ENCODE peak calls at places on chromosome 10, in ten cellular contexts. S is tibial nerve, A is ovary, G is HepG2, X is prostate gland, Y is A549, H is spleen, K is GM12892, C is lower leg skin, E is sigmoid colon. J is an unnamed sample.

GRCh38 chr10:120891367-120891766 is 40.2 kb downstream of the WDR11 start:
- DNase-seq in S (no peak), G (no peak), E (no peak), H (no peak), A (no peak), K (no peak), C (no peak), X (no peak), Y (no peak), J (no peak)

GRCh38 chr10:3372284-3372683 is 199.7 kb upstream of the PITRM1 start:
- DNase-seq in H (no peak), C (no peak), K (no peak), A (no peak), G (no peak), Y (no peak), E (no peak), S (peak), X (no peak), J (no peak)

GRCh38 chr10:77290528-77291155 is 347.0 kb downstream of the KCNMA1 start:
- DNase-seq in C (no peak), K (no peak), A (no peak), Y (peak), X (no peak), G (no peak), H (no peak), E (peak), S (no peak), J (no peak)

GRCh38 chr10:44389556-44389955 is 4.7 kb upstream of the CXCL12 start:
- DNase-seq in A (no peak), Y (no peak), S (no peak), H (no peak), E (no peak), C (peak), G (no peak), X (no peak), K (no peak), J (no peak)

GRCh38 chr10:1712314-1712713 is 25.0 kb downstream of the ADARB2 start:
- DNase-seq in A (no peak), H (no peak), X (no peak), G (no peak), Y (no peak), S (no peak), K (no peak), E (no peak), C (no peak), J (no peak)

GRCh38 chr10:31320598-31321211 is 1.7 kb downstream of the ZEB1 start:
- DNase-seq in K (peak), X (no peak), H (peak), G (peak), Y (peak), E (peak), A (peak), S (peak), C (peak), J (peak)

GRCh38 chr10:103772096-103772845 is 83.1 kb downstream of the SH3PXD2A start:
- DNase-seq in A (peak), S (peak), G (no peak), Y (peak), C (peak), H (peak), K (peak), X (peak), E (peak), J (peak)

GRCh38 chr10:49512121-49512809 is 26.7 kb downstream of the ERCC6 start:
- DNase-seq in G (peak), H (no peak), E (no peak), X (peak), A (no peak), K (no peak), C (no peak), S (no peak), Y (peak), J (peak)

GRCh38 chr10:117541909-117542705 is 439 bp upstream of the EMX2 start:
- DNase-seq in G (no peak), H (no peak), Y (peak), E (no peak), S (no peak), C (peak), K (no peak), A (peak), X (no peak), J (no peak)

GRCh38 chr10:47060993-47061500 is 149.8 kb downstream of the PTPN20 start:
- DNase-seq in Y (no peak), X (no peak), K (no peak), C (no peak), G (no peak), S (no peak), E (peak), H (no peak), A (no peak), J (no peak)

GRCh38 chr10:96500519-96500918 is 13.2 kb downstream of the TLL2 start:
- DNase-seq in C (no peak), S (no peak), E (no peak), X (no peak), H (no peak), K (no peak), A (no peak), G (no peak), Y (no peak), J (no peak)

GRCh38 chr10:82267465-82267864 is 392.5 kb downstream of the NRG3 start:
- DNase-seq in G (no peak), X (no peak), A (no peak), Y (no peak), S (no peak), E (no peak), C (no peak), K (no peak), H (no peak), J (no peak)

GRCh38 chr10:30467939-30468338 is 34.0 kb downstream of the MAP3K8 start:
- DNase-seq in X (no peak), S (no peak), E (no peak), Y (no peak), C (no peak), A (no peak), G (no peak), H (no peak), K (no peak), J (no peak)

GRCh38 chr10:110643670-110644597 is at the start of gene RBM20:
- DNase-seq in E (peak), S (no peak), H (peak), C (no peak), K (peak), Y (peak), G (no peak), A (no peak), X (no peak), J (no peak)

GRCh38 chr10:126252884-126253612 is 135.2 kb downstream of the ADAM12 start:
- DNase-seq in K (no peak), X (no peak), E (no peak), A (peak), Y (peak), S (peak), C (no peak), G (no peak), H (no peak), J (no peak)

GRCh38 chr10:77603529-77603927 is 34.1 kb downstream of the KCNMA1 start:
- DNase-seq in C (no peak), Y (peak), H (no peak), K (no peak), E (peak), S (no peak), X (no peak), G (no peak), A (no peak), J (no peak)

GRCh38 chr10:548212-548897 is 141.1 kb downstream of the DIP2C start:
- DNase-seq in S (no peak), C (peak), A (no peak), K (no peak), Y (no peak), H (no peak), X (no peak), E (peak), G (no peak), J (no peak)

GRCh38 chr10:110067960-110068770 is 60.4 kb downstream of the ADD3 start:
- DNase-seq in X (no peak), Y (no peak), S (peak), G (peak), A (no peak), E (no peak), C (no peak), H (no peak), K (peak), J (peak)

GRCh38 chr10:105239311-105240215 is 598.5 kb downstream of the SORCS3 start:
- DNase-seq in X (peak), A (no peak), S (no peak), H (no peak), C (no peak), G (no peak), K (no peak), Y (no peak), E (no peak), J (no peak)

GRCh38 chr10:17226891-17227303 is 1.1 kb upstream of the VIM start:
- DNase-seq in C (no peak), G (no peak), H (peak), X (no peak), K (no peak), S (no peak), Y (no peak), E (peak), A (no peak), J (no peak)

GRCh38 chr10:90960355-90960814 is 39.5 kb upstream of the ANKRD1 start:
- DNase-seq in H (no peak), K (no peak), S (no peak), X (no peak), C (no peak), Y (peak), A (no peak), E (no peak), G (no peak), J (no peak)

GRCh38 chr10:51706225-51706624 is 6.8 kb upstream of the CSTF2T start:
- DNase-seq in C (peak), A (peak), H (no peak), Y (no peak), S (peak), K (no peak), E (peak), X (no peak), G (no peak), J (no peak)

GRCh38 chr10:61974611-61975010 is 73.1 kb downstream of the ARID5B start:
- DNase-seq in K (no peak), X (no peak), Y (no peak), A (peak), C (peak), G (no peak), H (no peak), S (peak), E (peak), J (peak)

GRCh38 chr10:98430427-98430826 is 15.4 kb upstream of the PYROXD2 start:
- DNase-seq in X (no peak), S (no peak), C (no peak), E (no peak), K (no peak), A (no peak), G (no peak), Y (no peak), H (no peak), J (no peak)

GRCh38 chr10:129927351-129928120 is 36.5 kb downstream of the EBF3 start:
- DNase-seq in Y (no peak), K (no peak), E (peak), H (peak), G (no peak), S (no peak), A (no peak), C (no peak), X (no peak), J (no peak)

GRCh38 chr10:42850931-42851330 is 68.3 kb downstream of the BMS1 start:
- DNase-seq in K (no peak), S (no peak), Y (no peak), G (no peak), X (no peak), C (no peak), A (no peak), H (no peak), E (no peak), J (no peak)

GRCh38 chr10:103177123-103177522 is 15.9 kb downstream of the NT5C2 start:
- DNase-seq in S (no peak), Y (no peak), E (no peak), K (no peak), H (no peak), G (no peak), A (no peak), X (no peak), C (no peak), J (no peak)

GRCh38 chr10:4545077-4545476 is 280.9 kb upstream of the AKR1E2 start:
- DNase-seq in A (no peak), G (no peak), C (no peak), K (no peak), E (no peak), H (no peak), Y (no peak), S (no peak), X (no peak), J (no peak)

GRCh38 chr10:3774018-3774813 is 10.8 kb downstream of the KLF6 start:
- DNase-seq in A (no peak), K (no peak), S (no peak), G (no peak), Y (no peak), H (no peak), C (no peak), X (no peak), E (no peak), J (peak)

GRCh38 chr10:624605-625334 is 64.7 kb downstream of the DIP2C start:
- DNase-seq in X (peak), S (peak), G (peak), K (no peak), A (peak), C (peak), H (peak), Y (no peak), E (peak), J (peak)

GRCh38 chr10:71467569-71468362 is 71.0 kb downstream of the CDH23 start:
- DNase-seq in K (no peak), H (no peak), X (no peak), G (no peak), C (no peak), Y (no peak), A (no peak), E (no peak), S (no peak), J (no peak)

GRCh38 chr10:54125098-54125747 is 675.8 kb downstream of the PCDH15 start:
- DNase-seq in Y (no peak), G (no peak), K (no peak), S (no peak), C (no peak), X (no peak), E (no peak), A (no peak), H (no peak), J (no peak)

GRCh38 chr10:125514206-125515162 is 168.5 kb downstream of the TEX36 start:
- DNase-seq in H (no peak), C (peak), Y (no peak), G (no peak), S (no peak), X (no peak), K (no peak), E (no peak), A (no peak), J (no peak)

GRCh38 chr10:43214956-43215561 is 51.8 kb downstream of the RASGEF1A start:
- DNase-seq in G (no peak), X (no peak), S (no peak), A (no peak), C (no peak), Y (no peak), K (no peak), H (peak), E (no peak), J (no peak)

GRCh38 chr10:101066890-101067355 is 5.1 kb downstream of the KAZALD1 start:
- DNase-seq in S (no peak), K (no peak), X (no peak), H (no peak), Y (no peak), A (peak), E (no peak), G (no peak), C (no peak), J (no peak)

GRCh38 chr10:48606530-48607355 is 1.9 kb upstream of the ARHGAP22 start:
- DNase-seq in Y (peak), K (no peak), S (peak), A (no peak), X (no peak), H (no peak), C (peak), E (peak), G (no peak), J (no peak)

GRCh38 chr10:96988421-96988820 is 156.3 kb downstream of the LCOR start:
- DNase-seq in A (no peak), Y (no peak), E (no peak), C (no peak), H (no peak), X (no peak), S (no peak), K (no peak), G (no peak), J (no peak)

GRCh38 chr10:42781893-42782445 is 626 bp upstream of the BMS1 start:
- DNase-seq in S (no peak), K (no peak), H (peak), Y (peak), C (no peak), X (no peak), G (no peak), A (no peak), E (no peak), J (peak)

GRCh38 chr10:125209591-125210373 is 49.4 kb upstream of the CTBP2 start:
- DNase-seq in S (no peak), H (peak), K (no peak), C (no peak), E (no peak), X (no peak), G (no peak), A (peak), Y (no peak), J (no peak)

GRCh38 chr10:103204353-103205255 is 11.5 kb upstream of the NT5C2 start:
- DNase-seq in E (no peak), X (no peak), S (no peak), A (no peak), K (no peak), G (peak), C (no peak), Y (peak), H (no peak), J (no peak)

GRCh38 chr10:119655566-119656001 is 4.4 kb downstream of the BAG3 start:
- DNase-seq in G (no peak), Y (peak), K (no peak), X (peak), H (no peak), S (peak), C (no peak), A (no peak), E (peak), J (peak)
- TF ChIP-seq POLR2A in G (no peak), Y (no peak), K (no peak), X (peak), H (no peak), S (no peak), C (no peak), A (no peak), E (no peak), J (peak)

GRCh38 chr10:102112210-102112817 is 7.9 kb downstream of the LDB1 start:
- DNase-seq in K (no peak), H (no peak), G (no peak), S (no peak), A (no peak), X (no peak), C (no peak), Y (no peak), E (no peak), J (peak)
- TF ChIP-seq POLR2A in K (no peak), H (no peak), G (no peak), S (no peak), A (no peak), X (no peak), C (no peak), Y (no peak), E (no peak), J (peak)

GRCh38 chr10:99661370-99661749 is 2.1 kb downstream of the ENTPD7 start:
- DNase-seq in A (no peak), C (no peak), G (no peak), X (no peak), Y (peak), E (no peak), H (no peak), K (no peak), S (no peak), J (peak)

GRCh38 chr10:99659868-99660366 is 608 bp downstream of the ENTPD7 start:
- DNase-seq in Y (no peak), E (no peak), K (no peak), G (no peak), X (no peak), C (no peak), H (peak), S (no peak), A (no peak), J (peak)

GRCh38 chr10:99658622-99659030 is 683 bp upstream of the ENTPD7 start:
- DNase-seq in X (peak), H (peak), K (no peak), S (no peak), G (peak), C (peak), A (peak), Y (peak), E (no peak), J (peak)

GRCh38 chr10:99660662-99661369 is 1.5 kb downstream of the ENTPD7 start:
- DNase-seq in G (no peak), A (no peak), X (no peak), C (no peak), E (no peak), S (no peak), K (no peak), H (no peak), Y (no peak), J (peak)

DNA sequence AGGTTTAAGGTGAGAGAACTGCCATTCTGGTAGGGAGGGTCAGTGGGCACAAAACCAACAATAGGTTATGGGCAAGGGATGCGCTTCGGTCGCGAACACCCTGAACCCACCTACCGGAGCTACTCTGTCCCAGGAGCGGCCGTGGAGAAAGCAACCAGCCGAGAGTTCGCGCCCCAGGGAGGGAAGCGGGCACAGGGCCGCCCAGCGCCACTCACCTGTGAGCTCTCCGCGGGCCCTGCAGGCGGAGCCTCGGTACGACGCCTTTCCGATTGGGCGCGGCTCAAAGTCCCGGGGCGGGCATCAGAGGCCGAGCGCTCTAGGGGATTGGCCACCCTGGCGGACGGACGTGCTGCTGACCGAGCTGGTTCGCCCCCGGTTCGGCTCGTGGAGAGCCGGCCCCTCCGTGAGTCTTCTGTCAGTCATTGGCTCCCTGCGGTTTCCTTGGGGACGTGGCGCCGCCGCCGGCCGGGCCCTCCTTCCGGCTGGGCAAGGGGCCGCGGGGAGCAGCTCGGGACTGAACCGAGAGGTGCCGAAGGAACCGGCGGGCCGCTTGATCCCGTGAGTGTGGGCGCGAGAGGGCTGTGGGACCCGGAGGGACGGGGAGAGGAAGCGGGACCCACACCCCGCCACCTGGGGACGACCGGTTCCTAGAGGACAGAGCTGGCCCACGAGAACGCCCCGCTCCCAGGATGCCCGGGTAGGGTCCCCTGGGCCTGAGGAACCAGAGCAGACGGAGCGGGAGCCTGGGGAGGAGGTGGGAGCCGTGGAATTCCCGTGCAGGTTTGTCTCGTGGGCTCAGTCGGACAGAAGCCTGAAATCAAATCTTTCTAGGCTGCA is at the start of gene ENTPD7:
- DNase-seq in C (peak), G (peak), E (peak), S (peak), X (peak), K (peak), A (peak), Y (peak), H (peak), J (peak)
- TF ChIP-seq POLR2A in C (no peak), G (peak), E (peak), S (no peak), X (peak), K (peak), A (no peak), Y (peak), H (peak), J (peak)

GRCh38 chr10:86970152-86970886 is 2.0 kb downstream of the ADIRF start:
- DNase-seq in X (peak), Y (no peak), H (peak), E (peak), C (peak), S (peak), G (no peak), K (no peak), A (peak), J (no peak)
- TF ChIP-seq POLR2A in X (peak), Y (no peak), H (no peak), E (peak), C (no peak), S (peak), G (no peak), K (no peak), A (peak), J (no peak)

GRCh38 chr10:34679177-34679576 is 135.9 kb downstream of the PARD3 start:
- DNase-seq in H (no peak), C (no peak), Y (no peak), A (no peak), K (no peak), X (no peak), G (no peak), E (no peak), S (no peak), J (no peak)

GRCh38 chr10:34677591-34677990 is 137.5 kb downstream of the PARD3 start:
- DNase-seq in K (no peak), S (no peak), G (no peak), E (no peak), A (no peak), X (no peak), C (no peak), H (no peak), Y (no peak), J (no peak)

GRCh38 chr10:34670101-34670500 is 145.0 kb downstream of the PARD3 start:
- DNase-seq in G (no peak), K (no peak), H (no peak), Y (no peak), E (no peak), A (no peak), X (no peak), S (no peak), C (no peak), J (no peak)

GRCh38 chr10:34677132-34677531 is 138.0 kb downstream of the PARD3 start:
- DNase-seq in A (no peak), E (no peak), X (no peak), Y (no peak), H (no peak), S (no peak), G (no peak), K (no peak), C (no peak), J (no peak)

GRCh38 chr10:34674169-34674568 is 140.9 kb downstream of the PARD3 start:
- DNase-seq in X (no peak), C (no peak), S (no peak), H (no peak), K (no peak), G (no peak), A (no peak), E (no peak), Y (no peak), J (no peak)
- TF ChIP-seq POLR2A in X (no peak), C (no peak), S (no peak), H (no peak), K (no peak), G (no peak), A (no peak), E (no peak), Y (no peak), J (no peak)